ENCODE peak calls at places on chromosomes 12 and 14, in four cellular contexts. R is K562, G is GM12878, W is HepG2. I is an unnamed sample.

GRCh38 chr12:20376984-20377383 is 8.6 kb downstream of the PDE3A start:
- DNase-seq in W (no peak), R (no peak), G (no peak), I (peak)

GRCh38 chr14:55654233-55654632 is 74.2 kb downstream of the KTN1 start:
- DNase-seq in G (no peak), R (no peak), W (no peak), I (no peak)

GRCh38 chr12:129212221-129212630 is 358.9 kb downstream of the GLT1D1 start:
- DNase-seq in W (peak), R (no peak), G (no peak), I (no peak)

GRCh38 chr12:75724913-75725312 is 213.5 kb upstream of the KRR1 start:
- DNase-seq in W (peak), R (no peak), G (no peak), I (peak)

GRCh38 chr14:33679025-33679424 is 271.8 kb downstream of the EGLN3 start:
- DNase-seq in R (no peak), W (no peak), G (no peak), I (no peak)

GRCh38 chr12:5309654-5310053 is 122.3 kb upstream of the NTF3 start:
- DNase-seq in W (no peak), R (no peak), G (no peak), I (no peak)

GRCh38 chr12:25283006-25283405 is 32.3 kb upstream of the KRAS start:
- DNase-seq in G (no peak), W (no peak), R (no peak), I (peak)

GRCh38 chr14:64294672-64295413 is 672 bp upstream of the ESR2 start:
- DNase-seq in G (peak), W (peak), R (peak), I (peak)

GRCh38 chr12:1907652-1908611 is 10.5 kb downstream of the CACNA2D4 start:
- DNase-seq in G (no peak), W (no peak), R (peak), I (peak)

GRCh38 chr12:128387811-128388422 is 120.9 kb downstream of the TMEM132C start:
- DNase-seq in R (peak), G (no peak), W (peak), I (no peak)

GRCh38 chr12:103623716-103624115 is 36.6 kb downstream of the STAB2 start:
- DNase-seq in W (no peak), G (no peak), R (no peak), I (no peak)
- H2AFZ ChIP-seq in W (no peak), G (no peak), R (no peak), I (no peak)

GRCh38 chr14:39372656-39373055 is 59.6 kb downstream of the FBXO33 start:
- DNase-seq in W (no peak), R (no peak), G (no peak), I (no peak)
- TF ChIP-seq MYC in W (no peak), R (no peak), G (no peak), I (no peak)

GRCh38 chr14:95620659-95621059 is 65.6 kb upstream of the TCL1B start:
- DNase-seq in G (no peak), R (peak), W (no peak), I (no peak)
- TF ChIP-seq POLR2A in G (no peak), R (no peak), W (no peak), I (no peak)

GRCh38 chr12:31001581-31002360 is 71.9 kb upstream of the DDX11 start:
- DNase-seq in G (no peak), R (no peak), W (no peak), I (no peak)
- H2AFZ ChIP-seq in G (no peak), R (no peak), W (no peak), I (no peak)

GRCh38 chr12:66932126-66932525 is 253.2 kb upstream of the GRIP1 start:
- DNase-seq in W (no peak), G (no peak), R (no peak), I (no peak)
- TF ChIP-seq MYC in W (no peak), G (no peak), R (no peak), I (no peak)

DNA sequence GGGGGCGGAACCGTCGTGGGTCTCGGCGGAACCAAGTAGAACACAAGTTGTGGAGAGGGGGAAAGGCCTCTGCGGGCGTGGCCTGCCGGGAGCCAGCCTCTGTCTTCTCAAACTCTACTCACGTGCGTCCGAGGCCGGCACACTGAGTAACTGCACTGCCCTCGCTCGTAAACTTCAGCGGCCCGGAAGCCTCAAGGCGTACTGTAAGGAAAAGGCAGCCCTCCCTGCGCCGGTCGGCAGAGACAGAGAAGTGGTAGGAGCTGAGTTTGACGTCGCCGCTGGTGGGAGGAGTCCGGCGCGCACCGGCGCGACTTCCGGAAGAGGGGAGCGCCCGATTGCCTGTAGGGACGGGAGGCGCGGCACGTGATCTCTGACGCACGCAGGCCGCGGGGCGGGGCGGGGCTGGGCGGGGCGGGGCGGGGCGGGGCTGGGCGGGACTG is at the start of gene FBXO33:
- DNase-seq in G (peak), R (peak), W (peak), I (peak)
- TF ChIP-seq POLR2A in G (no peak), R (no peak), W (no peak), I (no peak)

DNA sequence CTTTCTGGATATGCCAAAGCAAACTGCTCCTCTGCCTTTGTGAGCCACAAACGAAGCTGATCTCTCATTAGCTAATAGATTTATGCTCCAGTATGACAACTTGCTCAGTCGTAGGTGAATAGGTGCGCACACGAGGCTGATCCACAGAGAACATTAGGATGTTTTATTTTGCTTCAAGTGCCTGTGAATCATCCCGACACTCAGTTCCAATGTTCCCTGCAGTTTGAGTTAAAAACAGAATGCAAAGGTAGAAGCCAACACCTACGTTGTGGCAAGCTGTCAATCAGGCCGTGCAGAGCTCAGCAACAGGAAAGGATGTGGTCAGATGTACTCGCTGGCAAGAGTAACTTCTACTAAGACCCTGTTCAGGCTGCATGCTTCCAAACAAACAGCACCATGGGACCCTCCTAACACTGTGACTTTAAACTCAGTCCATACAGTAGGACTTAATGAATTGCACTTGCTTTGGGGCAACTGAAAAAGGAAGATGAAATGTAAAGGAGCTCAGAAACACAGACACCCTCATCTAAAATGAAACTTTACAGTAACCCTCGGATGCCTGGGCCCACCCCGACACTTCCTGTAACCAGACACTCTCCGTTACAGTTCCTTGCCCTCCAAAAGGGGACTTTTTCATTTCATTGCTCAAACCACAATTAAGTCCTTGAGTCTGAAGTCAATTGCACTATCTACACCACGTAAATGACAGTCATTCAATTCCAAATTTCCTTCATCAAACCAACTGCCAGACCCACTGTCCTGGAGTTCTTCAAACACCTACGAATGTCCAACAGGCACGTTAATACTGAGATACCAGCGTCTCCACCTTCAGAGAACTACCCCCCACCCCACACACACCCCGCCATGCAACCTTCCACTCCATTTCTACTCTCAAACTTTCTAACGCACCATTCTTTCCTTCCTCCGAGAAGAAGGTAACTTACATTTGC is 1.6 kb downstream of the CCDC88C start:
- DNase-seq in G (peak), R (no peak), W (no peak), I (peak)
- H2AFZ ChIP-seq in G (peak), R (peak), W (peak), I (peak)